ENCODE peak calls at places on chromosomes 7 and 10, in six cellular contexts. I, E, L, P, O and F are unnamed samples.
A peak's percentile ranks its signal among the peaks of the same experiment; 100 is the strongest.

GRCh38 chr10:43294892-43295291 is 28.0 kb upstream of the RASGEF1A start:
- DNase-seq in E (no peak), I (no peak), O (no peak), P (no peak), L (no peak), F (no peak)

GRCh38 chr7:37901890-37902524 is 14.6 kb downstream of the SFRP4 start:
- DNase-seq in O (no peak), L (peak; percentile 75), I (peak; percentile 82), P (peak; percentile 56), E (no peak), F (no peak)

GRCh38 chr10:124872681-124873080 is 69.2 kb upstream of the ZRANB1 start:
- DNase-seq in L (no peak), O (no peak), P (no peak), I (no peak), E (no peak), F (no peak)

GRCh38 chr10:122663516-122664130 is 36.0 kb downstream of the C10orf120 start:
- DNase-seq in I (no peak), E (no peak), P (no peak), O (no peak), L (no peak), F (no peak)

GRCh38 chr7:87148332-87148955 is 3.8 kb upstream of the DMTF1 start:
- DNase-seq in E (peak; percentile 66), I (peak; percentile 41), O (no peak), L (no peak), P (peak; percentile 60), F (peak; percentile 39)

GRCh38 chr7:34339061-34339526 is 318.9 kb upstream of the NPSR1 start:
- DNase-seq in P (no peak), O (no peak), E (peak; percentile 33), I (peak; percentile 20), L (peak; percentile 83), F (no peak)

GRCh38 chr10:13233358-13233757 is 816 bp downstream of the UCMA start:
- DNase-seq in E (no peak), I (no peak), P (no peak), L (no peak), O (no peak), F (no peak)

GRCh38 chr7:149495785-149496641 is 1.6 kb downstream of the ZNF746 start:
- DNase-seq in L (peak; percentile 54), E (peak; percentile 69), I (peak; percentile 68), P (peak; percentile 89), O (no peak), F (peak; percentile 28)

GRCh38 chr10:77073066-77073960 is 564.3 kb downstream of the KCNMA1 start:
- DNase-seq in E (no peak), P (no peak), O (no peak), I (no peak), L (no peak), F (no peak)

GRCh38 chr7:71925663-71926062 is 486.5 kb downstream of the CALN1 start:
- DNase-seq in E (no peak), L (peak; percentile 40), I (peak; percentile 21), O (no peak), P (peak; percentile 43), F (peak; percentile 66)

GRCh38 chr7:141390339-141390738 is 160.9 kb upstream of the AGK start:
- DNase-seq in O (no peak), P (no peak), L (no peak), I (no peak), E (no peak), F (no peak)

GRCh38 chr10:27661511-27662286 is 83.9 kb downstream of the MKX start:
- DNase-seq in L (no peak), O (no peak), P (no peak), E (no peak), I (no peak), F (peak; percentile 65)

GRCh38 chr7:148898845-148899474 is 14.9 kb upstream of the EZH2 start:
- DNase-seq in P (peak; percentile 73), E (no peak), O (no peak), L (peak; percentile 9), I (no peak), F (no peak)

GRCh38 chr10:6621536-6621935 is 41.5 kb upstream of the PRKCQ start:
- DNase-seq in L (no peak), O (no peak), E (no peak), P (no peak), I (no peak), F (peak; percentile 56)

GRCh38 chr7:40720401-40720800 is 585.6 kb downstream of the SUGCT start:
- DNase-seq in O (no peak), L (no peak), E (no peak), I (no peak), P (no peak), F (no peak)

GRCh38 chr7:141731476-141732149 is 6.5 kb upstream of the SSBP1 start:
- DNase-seq in I (no peak), O (no peak), E (no peak), L (no peak), P (no peak), F (no peak)

DNA sequence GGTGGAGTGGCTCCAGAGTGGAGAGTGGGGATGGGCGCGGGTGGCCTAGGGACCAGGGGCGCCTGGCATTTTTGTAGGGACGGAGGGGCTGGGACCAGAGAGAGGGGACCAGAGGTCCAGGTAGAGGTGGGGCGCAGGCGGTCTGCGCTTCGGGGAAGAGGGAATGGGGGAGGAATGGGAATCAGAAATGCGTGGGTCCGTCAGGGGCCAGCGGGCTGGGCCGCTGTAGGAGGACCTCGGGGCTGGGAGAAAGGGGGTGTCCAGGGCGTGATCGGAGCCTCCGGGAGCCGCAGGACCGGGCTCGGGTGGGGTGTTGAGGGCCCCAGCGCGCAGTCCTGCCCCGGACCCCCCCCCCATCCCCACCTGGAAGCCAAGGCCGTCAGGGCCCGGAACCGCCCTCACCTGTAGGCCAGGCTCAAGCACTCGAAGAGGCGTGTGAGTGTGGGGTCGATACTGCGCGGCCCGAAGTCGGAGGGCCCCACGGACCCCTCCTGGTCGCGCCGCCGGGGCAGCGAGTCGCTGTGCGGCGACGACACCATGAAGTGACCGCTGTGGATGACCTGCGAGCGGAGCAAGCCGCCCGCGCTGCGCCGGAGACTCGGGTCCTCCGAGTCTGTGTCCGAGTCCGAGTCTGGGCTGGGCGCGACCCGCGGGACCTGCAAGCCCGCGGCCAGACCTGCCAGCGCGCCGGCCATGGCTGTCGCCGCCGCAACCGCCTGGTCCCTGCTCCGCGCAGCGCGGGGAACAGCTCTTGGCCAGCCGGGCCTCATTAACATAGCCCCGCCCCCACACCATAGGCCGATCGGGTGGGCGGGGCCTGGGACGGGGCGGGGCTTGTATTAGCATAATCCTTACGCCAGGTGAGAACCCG is at the start of gene MLXIPL:
- DNase-seq in E (peak; percentile 51), P (peak; percentile 96), O (no peak), I (peak; percentile 78), L (peak; percentile 83), F (no peak)
- TF ChIP-seq MAX in E (no peak), P (peak; percentile 50), O (no peak), I (peak; percentile 40), L (peak; percentile 43), F (no peak)

DNA sequence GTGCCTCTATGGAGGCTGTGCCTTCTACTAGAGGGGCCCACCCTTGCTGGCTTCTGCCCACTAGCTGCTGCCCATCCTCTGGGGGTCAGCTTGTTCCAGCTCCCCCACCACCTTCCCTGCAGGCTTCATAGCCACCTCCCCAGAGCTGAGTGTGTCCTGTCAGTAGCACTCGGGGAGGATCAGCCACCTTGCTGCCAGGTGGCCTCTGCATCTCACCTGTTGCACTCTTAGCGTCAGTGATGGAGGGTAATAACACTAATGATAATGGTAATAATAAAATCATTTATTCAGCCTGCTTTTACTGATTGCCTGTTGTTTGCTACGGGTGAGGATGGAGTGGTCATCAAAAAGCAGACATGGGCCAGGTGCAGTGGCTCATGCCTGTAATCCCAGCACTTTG is 377.6 kb downstream of the LRMDA start:
- DNase-seq in L (no peak), E (no peak), I (no peak), P (no peak), O (no peak), F (no peak)
- TF ChIP-seq MYC in L (no peak), E (no peak), I (no peak), P (no peak), O (no peak), F (no peak)

DNA sequence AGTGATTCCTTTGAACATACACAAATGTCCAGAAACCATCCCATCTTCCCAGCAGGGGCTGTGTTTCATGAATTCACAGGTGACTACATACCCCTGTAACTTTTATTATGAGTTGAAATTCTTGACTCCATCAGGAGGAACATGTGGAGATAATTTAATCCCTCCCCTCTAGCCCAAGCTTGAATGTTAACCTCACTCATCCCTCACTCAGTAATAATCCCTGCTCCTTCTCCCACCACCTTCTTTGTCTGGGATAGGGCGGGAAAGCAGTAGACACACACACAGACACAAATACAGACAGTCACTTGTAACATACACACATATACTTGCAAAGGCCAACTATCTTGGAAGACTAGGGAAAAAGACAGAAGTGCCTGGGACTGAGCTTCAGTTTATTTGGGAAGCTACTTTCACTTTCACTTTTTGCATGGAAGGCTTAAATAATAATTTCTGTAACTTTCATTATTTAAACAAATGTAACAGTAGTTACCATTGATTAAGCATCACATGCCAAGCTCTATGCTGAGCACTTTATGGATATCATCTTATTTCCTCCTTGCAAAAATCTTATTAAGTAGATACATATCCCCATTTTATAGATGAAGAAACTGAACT is 7.3 kb downstream of the AASS start:
- DNase-seq in L (no peak), I (no peak), E (no peak), O (no peak), P (no peak), F (no peak)
- TF ChIP-seq MAX in L (no peak), I (no peak), E (no peak), O (no peak), P (no peak), F (no peak)

GRCh38 chr7:1806354-1806753 is 136.3 kb downstream of the ELFN1 start:
- DNase-seq in P (no peak), O (no peak), L (no peak), I (no peak), E (no peak), F (no peak)

GRCh38 chr7:1807821-1808600 is 137.9 kb downstream of the ELFN1 start:
- DNase-seq in L (no peak), O (no peak), I (no peak), E (no peak), P (no peak), F (no peak)

GRCh38 chr7:1800876-1801275 is 130.8 kb downstream of the ELFN1 start:
- DNase-seq in P (no peak), O (no peak), L (no peak), E (no peak), I (no peak), F (no peak)

GRCh38 chr7:1802899-1803298 is 132.8 kb downstream of the ELFN1 start:
- DNase-seq in O (no peak), E (no peak), L (no peak), P (no peak), I (no peak), F (no peak)

GRCh38 chr7:1804310-1804709 is 134.2 kb downstream of the ELFN1 start:
- DNase-seq in I (no peak), E (no peak), P (no peak), O (no peak), L (no peak), F (no peak)
- TF ChIP-seq MYC in I (no peak), E (no peak), P (no peak), O (no peak), L (no peak), F (no peak)

DNA sequence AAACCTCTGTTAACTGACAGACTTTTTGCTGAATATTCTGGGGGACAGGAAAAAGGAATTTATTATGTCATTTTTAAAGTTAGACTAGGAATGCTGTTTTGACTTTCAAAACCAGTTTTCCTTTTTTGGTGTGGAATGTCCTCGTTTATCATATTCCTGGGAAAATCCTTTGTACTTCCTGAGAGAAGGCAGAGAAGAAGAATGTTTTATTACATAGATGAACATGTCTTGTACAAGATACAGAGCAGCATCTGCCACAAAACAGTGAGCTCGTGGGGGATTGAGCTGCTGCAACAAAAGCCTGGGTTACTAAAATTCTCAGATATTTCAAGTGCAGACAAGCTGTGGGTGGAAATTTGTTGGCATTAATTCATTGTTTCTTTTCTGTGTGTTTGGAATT is 20.2 kb downstream of the MCU start:
- DNase-seq in L (no peak), O (no peak), I (no peak), P (no peak), E (peak; percentile 55), F (no peak)
- TF ChIP-seq MAX in L (no peak), O (no peak), I (no peak), P (no peak), E (no peak), F (no peak)